ENCODE peak calls at places on chromosomes 4 and X, in five cellular contexts. N is Panc1, O is heart right ventricle, C is upper lobe of right lung, K is PC-3. T is an unnamed sample. For H3K9me3, the result is how much of the 10 kb centered on the place peaks cover.

GRCh38 chr4:88027611-88028608 is 20.5 kb downstream of the PKD2 start:
- DNase-seq in N (no peak), O (no peak), C (no peak), K (peak), T (no peak)

GRCh38 chr4:10587697-10588096 is 96.9 kb downstream of the CLNK start:
- DNase-seq in C (no peak), K (no peak), N (no peak), O (no peak), T (no peak)

GRCh38 chrX:39518451-39519212 is 579.1 kb downstream of the BCOR start:
- DNase-seq in O (peak), C (no peak), K (no peak), N (no peak), T (no peak)

GRCh38 chr4:2068198-2068470 is 9.0 kb downstream of the NAT8L start:
- DNase-seq in N (no peak), C (no peak), O (no peak), K (no peak), T (no peak)

GRCh38 chr4:105808459-105809041 is 86.7 kb upstream of the NPNT start:
- DNase-seq in K (no peak), N (no peak), C (no peak), O (no peak), T (no peak)

GRCh38 chr4:158758142-158758541 is 10.7 kb upstream of the FNIP2 start:
- DNase-seq in C (no peak), K (no peak), N (no peak), O (no peak), T (no peak)

GRCh38 chr4:16029886-16030285 is 53.9 kb downstream of the PROM1 start:
- DNase-seq in N (no peak), K (no peak), O (no peak), C (no peak), T (no peak)

GRCh38 chr4:1348746-1349145 is 1.7 kb downstream of the UVSSA start:
- DNase-seq in K (no peak), C (no peak), O (no peak), N (no peak), T (no peak)

GRCh38 chr4:8644461-8644891 is 51.9 kb downstream of the CPZ start:
- DNase-seq in C (peak), K (no peak), O (no peak), N (no peak), T (no peak)

GRCh38 chrX:56564182-56564885 is 907 bp downstream of the UBQLN2 start:
- DNase-seq in N (no peak), K (peak), C (peak), O (no peak), T (no peak)

GRCh38 chrX:111892375-111892774 is 16.4 kb downstream of the TRPC5OS start:
- DNase-seq in C (no peak), O (no peak), K (no peak), N (no peak), T (no peak)

GRCh38 chr4:128601992-128602695 is 207.4 kb upstream of the JADE1 start:
- DNase-seq in K (no peak), N (no peak), O (no peak), C (no peak), T (no peak)

GRCh38 chr4:86942185-86942666 is 7.4 kb downstream of the AFF1 start:
- DNase-seq in N (no peak), O (no peak), C (no peak), K (peak), T (no peak)

GRCh38 chr4:138576684-138577083 is 334.5 kb upstream of the SLC7A11 start:
- DNase-seq in N (no peak), C (no peak), O (no peak), K (peak), T (no peak)

DNA sequence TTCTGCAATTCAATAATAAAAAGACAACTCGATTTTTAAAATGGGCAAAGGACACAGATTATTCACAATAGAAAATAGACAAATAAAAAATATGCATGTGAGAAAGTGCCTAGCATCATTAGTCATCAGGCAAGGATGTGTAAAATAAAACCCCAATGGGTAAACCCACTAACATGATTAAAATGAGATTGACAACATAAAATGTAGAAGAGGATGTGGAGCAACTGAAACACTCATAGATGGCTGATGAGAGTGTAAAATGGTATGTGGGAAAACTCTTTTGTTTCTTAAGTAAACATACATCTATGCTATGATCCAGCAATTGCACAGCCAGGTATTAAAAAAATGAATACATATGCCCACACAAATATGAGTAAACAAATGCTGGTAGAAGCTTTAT is 177.6 kb downstream of the IQCM start:
- DNase-seq in O (no peak), K (peak), N (no peak), C (no peak), T (no peak)
- H3K9me3 ChIP-seq in O (under half), K (under half), N (under half), C (under half), T (under half)

DNA sequence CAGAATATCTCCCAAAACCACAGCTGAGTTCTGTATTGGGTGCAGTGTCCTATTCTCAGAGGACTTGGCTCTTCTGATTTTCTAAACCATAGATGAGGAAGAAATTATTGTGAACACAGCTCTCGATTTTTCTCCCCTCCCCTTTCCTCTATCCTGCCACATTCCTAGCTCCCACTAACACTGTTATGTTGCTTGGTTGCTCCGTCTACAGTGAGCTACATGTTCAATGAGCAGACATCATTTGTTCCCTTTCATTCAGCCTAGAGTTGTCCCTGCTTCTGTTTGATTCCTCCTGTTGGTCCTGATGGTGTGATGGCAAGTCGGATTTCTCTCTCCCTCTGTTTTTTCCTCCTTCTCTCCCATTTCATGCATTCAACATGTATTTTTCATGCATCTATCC is 65.9 kb downstream of the DIPK2B start:
- DNase-seq in C (no peak), K (no peak), N (no peak), O (no peak), T (no peak)
- H3K9me3 ChIP-seq in C (under half), K (under half), N (under half), O (under half), T (under half)

GRCh38 chrX:153651540-153652079 is 4.6 kb downstream of the DUSP9 start:
- DNase-seq in N (no peak), C (no peak), O (no peak), K (peak), T (no peak)
- H3K9me3 ChIP-seq in N (under half), C (under half), O (under half), K (under half), T (under half)

GRCh38 chrX:47452112-47452511 is 30.9 kb downstream of the ZNF41 start:
- DNase-seq in C (no peak), O (no peak), K (peak), N (no peak), T (no peak)
- H3K9me3 ChIP-seq in C (under half), O (under half), K (under half), N (under half), T (under half)

GRCh38 chr4:157287445-157287844 is 66.9 kb downstream of the GRIA2 start:
- DNase-seq in K (no peak), O (no peak), N (no peak), C (no peak), T (no peak)
- H3K9me3 ChIP-seq in K (under half), O (under half), N (under half), C (under half), T (under half)

DNA sequence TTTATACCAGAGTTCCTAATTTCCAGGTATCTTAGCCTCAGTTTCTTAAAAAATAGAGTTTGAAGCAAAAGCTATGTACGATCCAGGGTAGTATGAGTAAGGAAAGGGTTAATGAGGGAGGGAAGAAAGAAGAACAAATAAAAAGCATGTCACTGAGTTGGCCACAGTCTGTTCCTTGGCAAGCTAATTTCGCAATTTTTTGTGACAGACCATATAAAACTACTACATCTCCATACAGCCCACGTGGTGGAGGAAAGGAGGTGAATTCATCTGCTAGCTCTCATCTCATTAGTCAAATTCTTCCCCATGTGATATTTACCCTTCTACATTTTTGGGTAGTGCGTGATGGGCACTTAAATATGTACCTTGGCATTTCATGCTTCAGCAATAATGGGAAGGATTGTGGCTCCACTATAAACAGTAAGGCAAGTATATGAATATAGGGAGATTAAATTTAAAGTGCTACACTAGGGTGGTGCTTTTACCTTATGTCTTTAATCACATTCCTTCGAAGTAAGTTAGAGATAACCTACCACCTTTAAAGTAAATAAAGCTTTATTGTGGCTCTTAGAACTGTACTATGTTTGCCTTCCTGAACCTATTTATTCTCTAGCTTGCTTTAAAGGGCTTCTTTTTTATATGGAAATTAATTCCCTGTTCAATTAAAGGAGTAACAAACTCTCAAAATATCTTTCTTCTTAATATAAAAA is 102.1 kb upstream of the VAMP7 start:
- DNase-seq in N (no peak), K (no peak), O (no peak), C (no peak), T (no peak)
- H3K9me3 ChIP-seq in N (under half), K (under half), O (under half), C (under half), T (under half)

T was measured in T-helper 17 cell.